ENCODE peak calls at places on chromosomes 5 and 9, in five cellular contexts. W, H, E, F and M are unnamed samples.

GRCh38 chr5:142455856-142456255 is 131.0 kb upstream of the SPRY4 start:
- DNase-seq in E (no peak), H (no peak), F (no peak), W (no peak), M (no peak)

GRCh38 chr5:142840591-142840990 is 70.4 kb downstream of the ARHGAP26 start:
- DNase-seq in H (no peak), W (no peak), F (no peak), E (no peak), M (no peak)

GRCh38 chr9:136572596-136573313 is 26.9 kb upstream of the NOTCH1 start:
- DNase-seq in F (no peak), E (no peak), W (no peak), H (no peak), M (no peak)

GRCh38 chr9:130454812-130455325 is 10.1 kb downstream of the ASS1 start:
- DNase-seq in F (no peak), H (no peak), W (no peak), E (no peak), M (no peak)

GRCh38 chr5:80346055-80346454 is 26.3 kb downstream of the SPZ1 start:
- DNase-seq in E (peak), F (no peak), W (no peak), H (no peak), M (no peak)

GRCh38 chr5:139386039-139386438 is 2.9 kb upstream of the SLC23A1 start:
- DNase-seq in F (no peak), W (no peak), H (no peak), E (no peak), M (no peak)

GRCh38 chr5:78458843-78459242 is 98.4 kb downstream of the SCAMP1 start:
- DNase-seq in E (no peak), W (no peak), H (no peak), F (no peak), M (no peak)

GRCh38 chr9:35114921-35115341 is 731 bp downstream of the ATOSB start:
- DNase-seq in H (peak), W (no peak), F (no peak), E (no peak), M (no peak)

GRCh38 chr9:99105152-99106043 is 485 bp downstream of the TGFBR1 start:
- DNase-seq in H (peak), E (peak), F (peak), W (no peak), M (no peak)

GRCh38 chr5:148042920-148043319 is 20.9 kb upstream of the SPINK5 start:
- DNase-seq in W (no peak), H (no peak), F (no peak), E (no peak), M (no peak)

GRCh38 chr9:35653611-35654010 is 2.9 kb upstream of the SIT1 start:
- DNase-seq in H (no peak), E (no peak), W (no peak), F (no peak), M (no peak)

GRCh38 chr5:141001466-141001853 is 35.2 kb downstream of the PCDHAC2 start:
- DNase-seq in H (no peak), F (no peak), E (peak), W (no peak), M (no peak)

GRCh38 chr5:67085616-67086015 is 111.0 kb downstream of the CD180 start:
- DNase-seq in F (no peak), E (no peak), W (no peak), H (no peak), M (no peak)

GRCh38 chr9:37239224-37239859 is 119.0 kb downstream of the ZCCHC7 start:
- DNase-seq in F (no peak), W (no peak), H (no peak), E (no peak), M (no peak)

DNA sequence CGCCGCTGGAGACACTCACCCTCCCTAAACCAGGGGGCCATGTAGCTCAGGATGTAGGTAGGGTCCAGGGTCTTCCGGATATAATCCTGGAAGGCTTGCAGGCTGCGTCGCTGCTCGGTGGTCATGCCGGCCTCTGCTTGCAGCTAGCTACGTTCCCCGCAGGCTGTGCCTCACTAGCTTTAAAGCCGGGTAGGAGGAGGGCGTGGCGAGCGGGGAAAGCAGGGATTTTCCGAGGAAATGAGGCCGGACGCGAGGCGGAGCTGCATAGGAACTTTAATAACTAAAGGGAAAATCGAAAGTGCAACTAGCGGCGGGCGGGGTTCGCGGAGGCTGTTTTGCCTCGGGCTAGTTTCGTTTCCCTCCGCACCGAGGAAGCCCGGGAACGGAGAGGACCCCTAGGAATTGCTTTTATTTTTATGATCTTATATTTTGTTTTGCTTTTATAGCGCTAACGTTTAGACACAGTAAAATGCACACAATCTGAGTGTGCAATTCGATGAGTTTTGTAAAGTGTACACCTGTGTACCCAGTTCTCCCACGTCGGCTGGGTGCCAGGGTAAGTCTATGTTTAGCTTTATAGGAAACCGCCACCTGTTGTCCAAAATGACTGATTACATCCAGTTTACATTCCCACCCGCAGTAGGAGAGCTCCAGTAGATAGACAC is at the start of gene RIGI:
- DNase-seq in F (peak), W (peak), H (peak), E (peak), M (peak)
- TF ChIP-seq CTCF in F (peak), W (peak), H (no peak), E (peak), M (peak)

DNA sequence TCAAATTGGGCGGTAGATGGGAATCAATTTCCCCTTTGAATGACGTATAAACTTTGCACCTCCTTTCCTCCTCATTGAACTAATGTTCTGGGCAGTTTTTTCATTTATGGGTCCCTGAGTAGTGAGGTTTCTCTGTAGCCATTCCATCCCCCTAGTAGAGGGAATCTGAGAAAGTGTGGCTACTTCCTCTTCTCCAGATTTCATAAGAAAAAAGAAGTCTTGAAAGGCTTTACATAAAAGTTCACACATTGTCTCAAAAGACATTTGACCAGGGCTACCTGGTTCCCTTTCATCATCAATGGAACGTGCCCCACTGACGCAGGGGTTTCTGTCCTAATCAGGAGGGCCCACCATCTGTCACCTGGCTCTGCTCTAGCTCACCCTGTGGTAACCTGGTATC is 57.3 kb downstream of the CTSL start:
- DNase-seq in F (no peak), W (no peak), H (no peak), E (no peak), M (no peak)
- H3K4me3 ChIP-seq in F (no peak), W (no peak), H (no peak), E (no peak), M (no peak)

GRCh38 chr5:73607228-73607627 is 18.8 kb upstream of the ARHGEF28 start:
- DNase-seq in E (no peak), W (no peak), F (no peak), H (no peak), M (no peak)

GRCh38 chr5:73603998-73604397 is 22.0 kb upstream of the ARHGEF28 start:
- DNase-seq in W (no peak), F (no peak), E (no peak), H (no peak), M (no peak)

GRCh38 chr5:73605223-73606087 is 20.5 kb upstream of the ARHGEF28 start:
- DNase-seq in H (no peak), F (no peak), E (peak), W (no peak), M (no peak)

GRCh38 chr5:73606206-73606753 is 19.7 kb upstream of the ARHGEF28 start:
- DNase-seq in H (no peak), E (no peak), W (no peak), F (no peak), M (no peak)
- TF ChIP-seq CTCF in H (no peak), E (peak), W (peak), F (no peak), M (no peak)

GRCh38 chr5:73298251-73299016 is 125.4 kb downstream of the TMEM174 start:
- DNase-seq in E (no peak), F (no peak), H (no peak), W (peak), M (no peak)

GRCh38 chr5:73299017-73299630 is 126.1 kb downstream of the TMEM174 start:
- DNase-seq in E (no peak), F (no peak), W (no peak), H (no peak), M (no peak)

GRCh38 chr5:73301208-73302088 is 128.5 kb downstream of the TMEM174 start:
- DNase-seq in H (no peak), F (no peak), W (no peak), E (no peak), M (no peak)

GRCh38 chr5:73300520-73301207 is 127.7 kb downstream of the TMEM174 start:
- DNase-seq in W (no peak), F (no peak), H (no peak), E (no peak), M (no peak)

GRCh38 chr5:73299665-73300435 is 126.9 kb downstream of the TMEM174 start:
- DNase-seq in F (no peak), H (no peak), E (no peak), W (no peak), M (no peak)
- H3K4me3 ChIP-seq in F (no peak), H (no peak), E (no peak), W (peak), M (peak)

DNA sequence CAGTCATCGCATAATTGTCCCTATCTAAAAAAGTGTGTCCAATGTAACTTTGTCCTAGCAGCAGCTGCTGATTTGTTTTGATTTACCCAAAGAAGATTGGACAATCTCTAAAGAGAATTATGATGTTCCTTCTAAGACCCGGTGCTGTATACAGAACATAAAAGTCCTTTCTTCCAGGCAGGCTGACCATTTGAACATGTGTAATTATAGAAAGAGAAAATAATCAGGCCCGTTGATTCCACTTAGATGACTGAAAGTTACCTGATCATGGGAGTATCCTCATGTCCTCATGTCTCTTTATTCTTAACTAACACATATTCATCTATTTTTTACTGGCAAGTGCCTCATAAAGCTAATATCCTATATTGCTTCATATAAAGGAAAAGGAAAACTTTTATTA is 164.1 kb upstream of the MRPS30 start:
- DNase-seq in H (no peak), E (no peak), W (no peak), F (no peak), M (no peak)
- TF ChIP-seq CTCF in H (no peak), E (no peak), W (no peak), F (no peak), M (no peak)

GRCh38 chr9:28692012-28692411 is 1118.7 kb upstream of the C9orf72 start:
- DNase-seq in F (no peak), H (no peak), W (no peak), E (no peak), M (no peak)

DNA sequence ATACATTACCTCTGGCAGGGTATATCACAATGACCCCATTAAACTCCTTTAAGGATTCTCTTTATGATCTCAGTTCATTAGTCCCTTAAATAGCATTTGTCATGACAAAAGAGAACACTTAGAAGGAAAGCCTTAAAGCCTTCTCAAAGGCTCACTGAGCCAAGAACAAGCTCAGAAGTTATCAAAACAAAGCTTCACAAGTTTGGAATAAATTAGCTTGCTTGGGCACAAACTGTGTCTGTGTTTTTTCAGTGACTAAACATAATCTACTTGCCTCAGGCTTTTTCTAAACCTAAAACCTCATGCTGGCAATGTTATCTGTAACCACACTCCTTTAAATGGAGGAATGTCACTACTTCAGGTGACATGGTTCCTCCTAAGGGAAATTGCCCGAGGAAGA is 1114.9 kb upstream of the C9orf72 start:
- DNase-seq in F (no peak), W (no peak), E (no peak), H (no peak), M (no peak)
- H3K4me3 ChIP-seq in F (no peak), W (no peak), E (no peak), H (no peak), M (no peak)

GRCh38 chr5:93607367-93608258 is 24.6 kb downstream of the NR2F1 start:
- DNase-seq in W (no peak), F (no peak), E (peak), H (no peak), M (no peak)
- TF ChIP-seq CTCF in W (peak), F (peak), E (peak), H (no peak), M (peak)